ENCODE peak calls at places on chromosomes 6 and 20, in seven cellular contexts. Y is IMR-90, O is testis, T is cardiac muscle cell, C is ovary, V is lower lobe of right lung, B is endodermal cell. S is an unnamed sample.

GRCh38 chr6:15989397-15989796 is 139.5 kb upstream of the MYLIP start:
- DNase-seq in Y (no peak), O (no peak), T (no peak), C (no peak), V (no peak), B (no peak), S (no peak)

GRCh38 chr6:147712841-147713240 is 204.4 kb downstream of the SAMD5 start:
- DNase-seq in Y (peak; percentile 40), O (no peak), T (no peak), C (no peak), V (no peak), B (no peak), S (no peak)

GRCh38 chr20:17504326-17504897 is 26.8 kb downstream of the BFSP1 start:
- DNase-seq in Y (no peak), O (no peak), T (no peak), C (peak; percentile 38), V (no peak), B (peak; percentile 75), S (peak; percentile 62)

GRCh38 chr6:10505529-10505928 is 15.6 kb upstream of the GCNT2 start:
- DNase-seq in Y (no peak), O (no peak), T (no peak), C (no peak), V (no peak), B (peak; percentile 67), S (no peak)

GRCh38 chr20:19823971-19824370 is 65.9 kb downstream of the RIN2 start:
- DNase-seq in Y (no peak), O (no peak), T (no peak), C (no peak), V (no peak), B (no peak), S (no peak)

GRCh38 chr6:145953200-145953599 is 11.0 kb downstream of the SHPRH start:
- DNase-seq in Y (peak; percentile 4), O (no peak), T (peak; percentile 17), C (no peak), V (no peak), B (no peak), S (no peak)

GRCh38 chr6:11586574-11586973 is 49.0 kb downstream of the TMEM170B start:
- DNase-seq in Y (peak; percentile 94), O (no peak), T (peak; percentile 80), C (no peak), V (no peak), B (peak; percentile 46), S (no peak)

GRCh38 chr6:150336299-150336698 is 32.5 kb upstream of the IYD start:
- DNase-seq in Y (peak; percentile 7), O (no peak), T (no peak), C (no peak), V (no peak), B (no peak), S (no peak)

GRCh38 chr6:146892283-146892612 is 293.5 kb downstream of the ADGB start:
- DNase-seq in Y (no peak), O (no peak), T (no peak), C (no peak), V (no peak), B (no peak), S (no peak)

GRCh38 chr6:7617954-7618764 is 28.2 kb downstream of the SNRNP48 start:
- DNase-seq in Y (peak; percentile 32), O (peak; percentile 70), T (peak; percentile 94), C (no peak), V (peak; percentile 70), B (no peak), S (no peak)

GRCh38 chr20:50659975-50660670 is 31.2 kb downstream of the RIPOR3 start:
- DNase-seq in Y (no peak), O (no peak), T (peak; percentile 37), C (no peak), V (no peak), B (no peak), S (no peak)

GRCh38 chr20:62523473-62524203 is 47.8 kb upstream of the GATA5 start:
- DNase-seq in Y (no peak), O (no peak), T (no peak), C (no peak), V (no peak), B (peak; percentile 81), S (peak; percentile 96)

GRCh38 chr20:49980140-49981008 is 2.4 kb upstream of the SNAI1 start:
- DNase-seq in Y (no peak), O (no peak), T (no peak), C (no peak), V (no peak), B (no peak), S (peak; percentile 42)

GRCh38 chr6:15685629-15686028 is 22.8 kb upstream of the DTNBP1 start:
- DNase-seq in Y (no peak), O (no peak), T (no peak), C (no peak), V (no peak), B (no peak), S (no peak)

GRCh38 chr6:74851598-74851997 is 354.3 kb downstream of the COL12A1 start:
- DNase-seq in Y (peak; percentile 60), O (no peak), T (peak; percentile 66), C (no peak), V (no peak), B (no peak), S (no peak)

GRCh38 chr6:33299237-33299944 is 649 bp upstream of the RGL2 start:
- DNase-seq in Y (peak; percentile 88), O (peak; percentile 93), T (peak; percentile 96), C (peak; percentile 91), V (peak; percentile 93), B (peak; percentile 94), S (peak; percentile 94)

GRCh38 chr20:60101201-60101893 is 143.1 kb downstream of the CDH26 start:
- DNase-seq in Y (no peak), O (no peak), T (no peak), C (no peak), V (peak; percentile 75), B (no peak), S (no peak)

GRCh38 chr6:27608916-27609883 is 136.3 kb upstream of the ZNF184 start:
- DNase-seq in Y (peak; percentile 60), O (no peak), T (peak; percentile 85), C (no peak), V (no peak), B (peak; percentile 82), S (peak; percentile 66)

GRCh38 chr6:161066511-161066910 is 74.9 kb downstream of the MAP3K4 start:
- DNase-seq in Y (peak; percentile 15), O (no peak), T (peak; percentile 8), C (no peak), V (no peak), B (no peak), S (no peak)

DNA sequence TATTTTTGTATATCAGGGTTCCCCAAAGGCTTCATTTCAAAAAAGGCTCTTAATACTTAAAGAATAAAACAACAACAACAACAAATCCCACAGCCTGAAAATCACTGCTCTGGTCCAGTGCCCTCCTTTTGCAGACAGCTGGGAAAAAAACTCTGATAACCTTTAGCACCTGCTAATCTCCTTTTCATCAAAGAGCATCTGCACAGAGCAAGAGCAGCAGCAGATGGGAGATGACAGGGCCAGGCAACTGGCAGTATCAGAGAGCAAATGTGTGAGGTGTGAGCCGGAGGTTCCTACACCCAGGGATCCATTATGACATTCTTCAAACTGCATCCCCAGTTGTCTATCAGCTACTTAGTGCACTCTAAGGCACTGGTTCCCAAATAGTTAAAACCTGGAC is 25.7 kb downstream of the TTI1 start:
- DNase-seq in Y (no peak), O (no peak), T (no peak), C (no peak), V (no peak), B (no peak), S (no peak)
- H3K36me3 ChIP-seq in Y (peaks cover 13% of the 10 kb centered on the region), O (no peaks in the 10 kb centered on the region), T (peaks cover 12% of the 10 kb centered on the region), C (no peaks in the 10 kb centered on the region), V (peaks cover 70% of the 10 kb centered on the region), B (peaks cover 76% of the 10 kb centered on the region), S (peaks cover 12% of the 10 kb centered on the region)

GRCh38 chr6:35920793-35921732 is at the start of gene SRPK1:
- DNase-seq in Y (peak; percentile 74), O (peak; percentile 91), T (peak; percentile 86), C (peak; percentile 87), V (peak; percentile 93), B (peak; percentile 98), S (peak; percentile 98)

GRCh38 chr6:35916056-35916455 is 4.8 kb downstream of the SRPK1 start:
- DNase-seq in Y (no peak), O (no peak), T (no peak), C (no peak), V (no peak), B (no peak), S (no peak)

GRCh38 chr6:35922139-35922554 is 1.2 kb upstream of the SRPK1 start:
- DNase-seq in Y (no peak), O (no peak), T (no peak), C (no peak), V (no peak), B (no peak), S (no peak)

GRCh38 chr6:35919827-35920751 is 809 bp downstream of the SRPK1 start:
- DNase-seq in Y (peak; percentile 78), O (peak; percentile 24), T (peak; percentile 59), C (no peak), V (peak; percentile 50), B (peak; percentile 81), S (peak; percentile 72)

GRCh38 chr6:35919085-35919826 is 1.6 kb downstream of the SRPK1 start:
- DNase-seq in Y (peak; percentile 57), O (no peak), T (peak; percentile 32), C (no peak), V (no peak), B (no peak), S (peak; percentile 60)
- H3K36me3 ChIP-seq in Y (peaks cover 4% of the 10 kb centered on the region), O (no peaks in the 10 kb centered on the region), T (peaks cover 3% of the 10 kb centered on the region), C (no peaks in the 10 kb centered on the region), V (peaks cover 12% of the 10 kb centered on the region), B (peaks cover 33% of the 10 kb centered on the region), S (peaks cover 3% of the 10 kb centered on the region)

GRCh38 chr6:159789377-159790148 is at the start of gene TCP1:
- DNase-seq in Y (peak; percentile 99), O (peak; percentile 100), T (peak; percentile 100), C (peak; percentile 98), V (peak; percentile 100), B (peak; percentile 100), S (peak; percentile 96)
- H3K36me3 ChIP-seq in Y (peaks cover 10% of the 10 kb centered on the region), O (no peaks in the 10 kb centered on the region), T (peaks cover 36% of the 10 kb centered on the region), C (no peaks in the 10 kb centered on the region), V (peaks cover 58% of the 10 kb centered on the region), B (peaks cover 63% of the 10 kb centered on the region), S (peaks cover 25% of the 10 kb centered on the region)

GRCh38 chr20:41437836-41438235 is 71.2 kb upstream of the EMILIN3 start:
- DNase-seq in Y (peak; percentile 10), O (no peak), T (peak; percentile 21), C (no peak), V (no peak), B (no peak), S (no peak)

GRCh38 chr20:41443667-41444066 is 77.0 kb upstream of the EMILIN3 start:
- DNase-seq in Y (no peak), O (no peak), T (no peak), C (no peak), V (no peak), B (no peak), S (no peak)

GRCh38 chr20:41436679-41437078 is 70.1 kb upstream of the EMILIN3 start:
- DNase-seq in Y (peak; percentile 88), O (no peak), T (peak; percentile 78), C (no peak), V (no peak), B (no peak), S (no peak)

GRCh38 chr20:41444821-41445220 is 78.2 kb upstream of the EMILIN3 start:
- DNase-seq in Y (no peak), O (no peak), T (no peak), C (no peak), V (no peak), B (no peak), S (no peak)

GRCh38 chr20:41440882-41441281 is 74.3 kb upstream of the EMILIN3 start:
- DNase-seq in Y (no peak), O (no peak), T (no peak), C (no peak), V (no peak), B (no peak), S (no peak)
- H3K36me3 ChIP-seq in Y (peaks cover 37% of the 10 kb centered on the region), O (no peaks in the 10 kb centered on the region), T (peaks cover 54% of the 10 kb centered on the region), C (no peaks in the 10 kb centered on the region), V (peaks cover 91% of the 10 kb centered on the region), B (peaks cover 72% of the 10 kb centered on the region), S (peaks cover 25% of the 10 kb centered on the region)

S was measured in H7.